ENCODE peak calls at places on chromosomes 5 and 9, in seven cellular contexts. One of them, this sample, is unnamed.

GRCh38 chr5:157930710-157931109 is 71.8 kb upstream of the CLINT1 start:
- DNase-seq in mesenchymal stem cell: no peak
- DNase-seq in H9: no peak
- DNase-seq in HepG2: no peak
- DNase-seq in gastrocnemius medialis: no peak
- DNase-seq in tibial nerve: no peak
- DNase-seq in brain microvascular endothelial cell: no peak
- DNase-seq in this sample: no peak

GRCh38 chr5:13498279-13498678 is 446.2 kb downstream of the DNAH5 start:
- DNase-seq in mesenchymal stem cell: no peak
- DNase-seq in HepG2: peak; percentile 41
- DNase-seq in brain microvascular endothelial cell: no peak
- DNase-seq in tibial nerve: no peak
- DNase-seq in H9: no peak
- DNase-seq in gastrocnemius medialis: no peak
- DNase-seq in this sample: no peak

GRCh38 chr5:569868-570361 is 42.2 kb upstream of the CEP72 start:
- DNase-seq in brain microvascular endothelial cell: no peak
- DNase-seq in H9: no peak
- DNase-seq in mesenchymal stem cell: no peak
- DNase-seq in tibial nerve: no peak
- DNase-seq in gastrocnemius medialis: no peak
- DNase-seq in HepG2: no peak
- DNase-seq in this sample: no peak

GRCh38 chr5:68369436-68370125 is 154.0 kb downstream of the PIK3R1 start:
- DNase-seq in tibial nerve: no peak
- DNase-seq in HepG2: no peak
- DNase-seq in brain microvascular endothelial cell: no peak
- DNase-seq in gastrocnemius medialis: no peak
- DNase-seq in H9: no peak
- DNase-seq in mesenchymal stem cell: no peak
- DNase-seq in this sample: no peak

GRCh38 chr5:176806137-176806536 is 4.2 kb upstream of the UNC5A start:
- DNase-seq in brain microvascular endothelial cell: peak; percentile 40
- DNase-seq in tibial nerve: no peak
- DNase-seq in H9: no peak
- DNase-seq in mesenchymal stem cell: peak; percentile 14
- DNase-seq in HepG2: no peak
- DNase-seq in gastrocnemius medialis: no peak
- DNase-seq in this sample: no peak

GRCh38 chr9:114784721-114785253 is 21.1 kb downstream of the TNFSF15 start:
- DNase-seq in brain microvascular endothelial cell: no peak
- DNase-seq in mesenchymal stem cell: no peak
- DNase-seq in tibial nerve: no peak
- DNase-seq in gastrocnemius medialis: no peak
- DNase-seq in HepG2: no peak
- DNase-seq in H9: no peak
- DNase-seq in this sample: no peak

GRCh38 chr5:89110916-89111646 is 228.1 kb upstream of the MEF2C start:
- DNase-seq in gastrocnemius medialis: no peak
- DNase-seq in mesenchymal stem cell: no peak
- DNase-seq in H9: no peak
- DNase-seq in brain microvascular endothelial cell: no peak
- DNase-seq in HepG2: no peak
- DNase-seq in tibial nerve: no peak
- DNase-seq in this sample: no peak

GRCh38 chr5:60719329-60719728 is 19.4 kb upstream of the DEPDC1B start:
- DNase-seq in brain microvascular endothelial cell: no peak
- DNase-seq in tibial nerve: no peak
- DNase-seq in HepG2: no peak
- DNase-seq in H9: no peak
- DNase-seq in gastrocnemius medialis: no peak
- DNase-seq in mesenchymal stem cell: no peak
- DNase-seq in this sample: no peak

GRCh38 chr9:94586814-94587213 is 6.8 kb downstream of the FBP2 start:
- DNase-seq in brain microvascular endothelial cell: peak; percentile 35
- DNase-seq in gastrocnemius medialis: no peak
- DNase-seq in tibial nerve: no peak
- DNase-seq in mesenchymal stem cell: no peak
- DNase-seq in HepG2: no peak
- DNase-seq in H9: no peak
- DNase-seq in this sample: no peak

DNA sequence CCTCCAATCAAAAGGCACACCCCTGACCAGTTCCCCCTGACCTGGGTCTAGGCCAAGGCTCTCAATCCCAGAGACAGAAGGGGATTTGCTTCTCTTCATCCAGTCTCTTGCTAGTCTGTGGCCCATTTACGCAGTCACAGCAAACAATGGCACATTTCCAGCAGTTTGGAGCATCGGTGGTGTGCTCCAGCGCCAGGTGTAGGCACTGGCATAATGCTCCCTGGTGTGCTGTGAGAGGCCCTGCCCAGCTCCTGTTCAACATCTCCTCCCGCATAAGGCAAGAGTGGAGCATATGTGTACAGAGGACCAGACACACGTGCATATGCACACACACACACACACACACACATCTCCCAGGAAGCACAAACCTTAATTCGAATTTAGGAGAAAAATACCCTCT is 79.5 kb upstream of the ERCC6L2 start:
- DNase-seq in HepG2: no peak
- DNase-seq in gastrocnemius medialis: no peak
- DNase-seq in brain microvascular endothelial cell: no peak
- DNase-seq in tibial nerve: no peak
- DNase-seq in H9: no peak
- DNase-seq in mesenchymal stem cell: no peak
- DNase-seq in this sample: no peak
- H3K27ac ChIP-seq in HepG2: no peak overlapping the region
- H3K27ac ChIP-seq in gastrocnemius medialis: no peak overlapping the region
- H3K27ac ChIP-seq in brain microvascular endothelial cell: no peak overlapping the region
- H3K27ac ChIP-seq in tibial nerve: no peak overlapping the region
- H3K27ac ChIP-seq in H9: no peak overlapping the region
- H3K27ac ChIP-seq in mesenchymal stem cell: no peak overlapping the region
- H3K27ac ChIP-seq in this sample: no peak overlapping the region

DNA sequence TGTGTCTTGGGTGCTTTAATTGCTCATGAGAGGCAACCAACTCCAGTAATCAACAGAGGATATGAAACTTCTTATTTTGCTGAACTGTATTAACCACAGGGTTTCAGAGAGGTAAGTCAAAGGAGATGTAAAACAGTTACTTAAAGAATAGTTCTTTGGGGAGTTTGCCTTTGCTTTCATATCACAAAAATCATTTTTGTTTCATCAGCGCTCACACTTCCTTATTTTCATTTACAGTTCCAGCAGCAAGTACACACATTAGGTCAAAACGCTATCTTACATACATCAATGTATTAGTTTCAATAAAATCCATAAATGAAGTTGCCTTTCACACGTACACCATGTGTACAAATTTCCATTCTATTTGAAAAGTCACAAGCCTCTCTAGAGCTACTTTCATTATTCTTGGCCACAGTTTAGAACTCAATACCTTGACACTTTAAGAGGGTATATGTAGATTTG is 50.1 kb downstream of the ST8SIA4 start:
- DNase-seq in gastrocnemius medialis: no peak
- DNase-seq in tibial nerve: no peak
- DNase-seq in mesenchymal stem cell: no peak
- DNase-seq in HepG2: no peak
- DNase-seq in brain microvascular endothelial cell: no peak
- DNase-seq in H9: no peak
- DNase-seq in this sample: no peak
- H3K27ac ChIP-seq in gastrocnemius medialis: peak overlapping the region; percentile 2
- H3K27ac ChIP-seq in tibial nerve: no peak overlapping the region
- H3K27ac ChIP-seq in mesenchymal stem cell: no peak overlapping the region
- H3K27ac ChIP-seq in HepG2: no peak overlapping the region
- H3K27ac ChIP-seq in brain microvascular endothelial cell: no peak overlapping the region
- H3K27ac ChIP-seq in H9: no peak overlapping the region
- H3K27ac ChIP-seq in this sample: no peak overlapping the region

DNA sequence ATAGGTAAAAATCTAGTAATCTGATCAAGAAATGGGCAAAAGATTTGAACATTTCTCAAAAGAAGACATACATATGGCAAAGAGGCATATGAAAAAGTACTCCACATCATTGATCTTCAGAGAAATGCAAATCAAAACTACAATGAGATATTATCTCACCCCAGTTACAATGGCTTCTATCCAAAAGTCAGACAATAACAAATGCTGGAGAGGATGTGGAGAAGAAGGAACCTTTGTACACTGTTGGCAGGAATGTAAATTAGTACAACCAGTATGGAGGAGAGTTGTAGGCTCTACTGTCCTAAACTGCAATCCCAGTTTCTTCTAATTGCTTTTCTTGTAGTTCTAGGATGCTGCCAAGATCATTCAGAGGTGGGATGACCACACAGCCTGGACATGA is 193.5 kb upstream of the RFX3 start:
- DNase-seq in mesenchymal stem cell: no peak
- DNase-seq in gastrocnemius medialis: no peak
- DNase-seq in brain microvascular endothelial cell: no peak
- DNase-seq in H9: no peak
- DNase-seq in HepG2: no peak
- DNase-seq in tibial nerve: no peak
- DNase-seq in this sample: no peak
- H3K27ac ChIP-seq in mesenchymal stem cell: no peak overlapping the region
- H3K27ac ChIP-seq in gastrocnemius medialis: no peak overlapping the region
- H3K27ac ChIP-seq in brain microvascular endothelial cell: no peak overlapping the region
- H3K27ac ChIP-seq in H9: no peak overlapping the region
- H3K27ac ChIP-seq in HepG2: no peak overlapping the region
- H3K27ac ChIP-seq in tibial nerve: no peak overlapping the region
- H3K27ac ChIP-seq in this sample: no peak overlapping the region

GRCh38 chr5:66873990-66874389 is 277.8 kb downstream of the MAST4 start:
- DNase-seq in HepG2: no peak
- DNase-seq in gastrocnemius medialis: no peak
- DNase-seq in H9: no peak
- DNase-seq in tibial nerve: no peak
- DNase-seq in brain microvascular endothelial cell: no peak
- DNase-seq in mesenchymal stem cell: no peak
- DNase-seq in this sample: no peak
- H3K27ac ChIP-seq in HepG2: no peak overlapping the region
- H3K27ac ChIP-seq in gastrocnemius medialis: no peak overlapping the region
- H3K27ac ChIP-seq in H9: no peak overlapping the region
- H3K27ac ChIP-seq in tibial nerve: no peak overlapping the region
- H3K27ac ChIP-seq in brain microvascular endothelial cell: no peak overlapping the region
- H3K27ac ChIP-seq in mesenchymal stem cell: no peak overlapping the region
- H3K27ac ChIP-seq in this sample: no peak overlapping the region

GRCh38 chr5:104793452-104794120 is 1231.0 kb upstream of the NUDT12 start:
- DNase-seq in mesenchymal stem cell: peak; percentile 7
- DNase-seq in H9: no peak
- DNase-seq in HepG2: no peak
- DNase-seq in tibial nerve: no peak
- DNase-seq in brain microvascular endothelial cell: no peak
- DNase-seq in gastrocnemius medialis: no peak
- DNase-seq in this sample: no peak
- H3K27ac ChIP-seq in mesenchymal stem cell: no peak overlapping the region
- H3K27ac ChIP-seq in H9: no peak overlapping the region
- H3K27ac ChIP-seq in HepG2: no peak overlapping the region
- H3K27ac ChIP-seq in tibial nerve: no peak overlapping the region
- H3K27ac ChIP-seq in brain microvascular endothelial cell: no peak overlapping the region
- H3K27ac ChIP-seq in gastrocnemius medialis: no peak overlapping the region
- H3K27ac ChIP-seq in this sample: no peak overlapping the region

DNA sequence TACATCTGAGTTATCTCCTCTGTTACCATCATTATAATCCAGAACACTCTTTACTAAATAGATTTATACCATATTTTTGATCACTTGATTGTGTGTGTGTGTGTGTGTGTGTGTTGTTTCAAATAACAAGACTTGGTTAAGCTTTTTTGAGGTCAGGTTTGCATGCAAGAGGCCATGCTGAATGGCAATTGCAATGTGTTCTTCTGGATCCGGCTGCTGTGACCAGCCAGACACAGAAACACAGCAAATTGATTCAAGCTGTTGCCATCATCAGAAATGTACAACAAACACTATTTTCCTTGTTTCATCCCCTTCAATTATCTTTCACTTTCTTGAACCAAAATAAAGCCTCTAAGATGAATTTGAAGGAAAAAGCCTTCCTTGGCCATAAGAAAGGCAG is 54.0 kb downstream of the DPYSL3 start:
- DNase-seq in mesenchymal stem cell: peak; percentile 15
- DNase-seq in HepG2: no peak
- DNase-seq in H9: no peak
- DNase-seq in tibial nerve: no peak
- DNase-seq in brain microvascular endothelial cell: no peak
- DNase-seq in gastrocnemius medialis: no peak
- DNase-seq in this sample: no peak
- H3K27ac ChIP-seq in mesenchymal stem cell: no peak overlapping the region
- H3K27ac ChIP-seq in HepG2: no peak overlapping the region
- H3K27ac ChIP-seq in H9: peak overlapping the region; percentile 8
- H3K27ac ChIP-seq in tibial nerve: no peak overlapping the region
- H3K27ac ChIP-seq in brain microvascular endothelial cell: no peak overlapping the region
- H3K27ac ChIP-seq in gastrocnemius medialis: peak overlapping the region; percentile 92
- H3K27ac ChIP-seq in this sample: no peak overlapping the region

GRCh38 chr9:87063883-87064282 is 116.6 kb upstream of the GAS1 start:
- DNase-seq in HepG2: no peak
- DNase-seq in mesenchymal stem cell: no peak
- DNase-seq in brain microvascular endothelial cell: peak; percentile 64
- DNase-seq in tibial nerve: no peak
- DNase-seq in gastrocnemius medialis: no peak
- DNase-seq in H9: no peak
- DNase-seq in this sample: no peak
- H3K27ac ChIP-seq in HepG2: no peak overlapping the region
- H3K27ac ChIP-seq in mesenchymal stem cell: no peak overlapping the region
- H3K27ac ChIP-seq in brain microvascular endothelial cell: no peak overlapping the region
- H3K27ac ChIP-seq in tibial nerve: no peak overlapping the region
- H3K27ac ChIP-seq in gastrocnemius medialis: no peak overlapping the region
- H3K27ac ChIP-seq in H9: no peak overlapping the region
- H3K27ac ChIP-seq in this sample: no peak overlapping the region

DNA sequence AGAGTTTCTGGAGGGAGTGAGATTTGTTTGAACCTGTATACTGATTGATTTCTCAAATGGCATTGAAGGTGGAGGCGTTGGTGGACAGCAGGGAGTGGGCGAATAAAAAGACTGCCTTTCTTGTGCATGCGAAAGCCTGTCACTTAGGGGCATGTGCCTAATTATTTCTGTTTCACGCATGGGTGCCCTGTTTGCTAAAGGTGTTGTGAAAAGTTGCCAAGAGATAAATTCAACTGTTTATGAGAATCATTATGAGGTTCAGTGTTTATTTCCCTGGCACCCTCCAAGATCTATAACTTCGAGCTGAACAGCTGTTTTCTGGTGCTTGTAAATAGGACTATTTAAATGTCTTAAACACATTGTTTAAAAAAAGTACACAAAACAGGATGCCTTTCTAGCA is 67.4 kb upstream of the DMRTA1 start:
- DNase-seq in brain microvascular endothelial cell: no peak
- DNase-seq in gastrocnemius medialis: no peak
- DNase-seq in H9: no peak
- DNase-seq in HepG2: no peak
- DNase-seq in tibial nerve: no peak
- DNase-seq in mesenchymal stem cell: no peak
- DNase-seq in this sample: no peak
- H3K27ac ChIP-seq in brain microvascular endothelial cell: no peak overlapping the region
- H3K27ac ChIP-seq in gastrocnemius medialis: no peak overlapping the region
- H3K27ac ChIP-seq in H9: no peak overlapping the region
- H3K27ac ChIP-seq in HepG2: no peak overlapping the region
- H3K27ac ChIP-seq in tibial nerve: no peak overlapping the region
- H3K27ac ChIP-seq in mesenchymal stem cell: no peak overlapping the region
- H3K27ac ChIP-seq in this sample: no peak overlapping the region